ENCODE peak calls at places on chromosomes 5 and 9, in four cellular contexts. One of them, this sample, is unnamed. For H3K4me1 and H3K27me3, the result is how much of the 10 kb centered on the place peaks cover.

GRCh38 chr5:57004800-57005199 is 52.9 kb upstream of the MIER3 start:
- DNase-seq in hepatocyte: peak
- DNase-seq in GM23338: no peak
- DNase-seq in body of pancreas: no peak
- DNase-seq in this sample: no peak

GRCh38 chr9:76542360-76542759 is 83.4 kb downstream of the GCNT1 start:
- DNase-seq in hepatocyte: no peak
- DNase-seq in GM23338: peak
- DNase-seq in body of pancreas: no peak
- DNase-seq in this sample: no peak

GRCh38 chr5:107121793-107122519 is 548.8 kb downstream of the EFNA5 start:
- DNase-seq in hepatocyte: no peak
- DNase-seq in GM23338: no peak
- DNase-seq in body of pancreas: no peak
- DNase-seq in this sample: no peak

GRCh38 chr5:55903121-55903701 is 52.1 kb downstream of the IL31RA start:
- DNase-seq in hepatocyte: no peak
- DNase-seq in GM23338: no peak
- DNase-seq in body of pancreas: no peak
- DNase-seq in this sample: no peak

GRCh38 chr5:113223831-113224604 is 210.8 kb downstream of the TSSK1B start:
- DNase-seq in hepatocyte: no peak
- DNase-seq in GM23338: no peak
- DNase-seq in body of pancreas: no peak
- DNase-seq in this sample: no peak

GRCh38 chr9:98142182-98142924 is 23.3 kb upstream of the TRIM14 start:
- DNase-seq in hepatocyte: peak
- DNase-seq in GM23338: no peak
- DNase-seq in body of pancreas: peak
- DNase-seq in this sample: no peak

GRCh38 chr9:7150153-7150890 is 392.5 kb downstream of the KDM4C start:
- DNase-seq in hepatocyte: no peak
- DNase-seq in GM23338: no peak
- DNase-seq in body of pancreas: no peak
- DNase-seq in this sample: no peak

GRCh38 chr5:32245742-32246141 is 67.0 kb downstream of the MTMR12 start:
- DNase-seq in hepatocyte: no peak
- DNase-seq in GM23338: no peak
- DNase-seq in body of pancreas: no peak
- DNase-seq in this sample: no peak

GRCh38 chr9:124442360-124442759 is 7.9 kb upstream of the ADGRD2 start:
- DNase-seq in hepatocyte: no peak
- DNase-seq in GM23338: no peak
- DNase-seq in body of pancreas: no peak
- DNase-seq in this sample: no peak

GRCh38 chr9:6415266-6415665 is 2.3 kb downstream of the UHRF2 start:
- DNase-seq in hepatocyte: no peak
- DNase-seq in GM23338: no peak
- DNase-seq in body of pancreas: no peak
- DNase-seq in this sample: no peak

GRCh38 chr5:683619-684481 is 9.3 kb downstream of the TPPP start:
- DNase-seq in hepatocyte: no peak
- DNase-seq in GM23338: no peak
- DNase-seq in body of pancreas: peak
- DNase-seq in this sample: no peak

GRCh38 chr9:133058051-133058450 is 3.7 kb upstream of the CEL start:
- DNase-seq in hepatocyte: no peak
- DNase-seq in GM23338: no peak
- DNase-seq in body of pancreas: no peak
- DNase-seq in this sample: no peak

GRCh38 chr5:65926276-65926761 is at the start of gene ERBIN:
- DNase-seq in hepatocyte: peak
- DNase-seq in GM23338: peak
- DNase-seq in body of pancreas: peak
- DNase-seq in this sample: peak

GRCh38 chr5:145811834-145812625 is 23.1 kb downstream of the PRELID2 start:
- DNase-seq in hepatocyte: peak
- DNase-seq in GM23338: peak
- DNase-seq in body of pancreas: peak
- DNase-seq in this sample: no peak

DNA sequence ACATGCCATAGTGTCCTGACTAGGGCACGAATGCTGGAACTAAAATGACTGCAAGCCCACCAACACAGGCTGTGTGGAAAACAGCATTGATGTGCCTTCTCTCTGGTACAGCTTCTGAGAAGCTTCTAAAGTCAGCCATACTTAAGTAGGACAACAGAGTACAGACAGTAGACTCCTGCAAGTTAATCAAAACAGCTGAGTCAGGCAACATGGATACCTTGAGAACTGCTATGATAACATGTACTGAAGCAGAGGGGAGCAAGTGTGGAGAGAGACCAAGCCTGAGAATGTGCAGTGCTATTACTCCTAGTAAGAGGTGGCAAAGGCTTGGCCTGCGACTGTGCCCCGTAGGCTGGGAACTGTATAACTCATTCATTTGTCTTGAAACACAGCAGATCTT is 2.5 kb downstream of the ISCA1 start:
- DNase-seq in hepatocyte: peak
- DNase-seq in GM23338: no peak
- DNase-seq in body of pancreas: no peak
- DNase-seq in this sample: no peak
- H3K4me1 ChIP-seq in hepatocyte: under half
- H3K4me1 ChIP-seq in GM23338: under half
- H3K4me1 ChIP-seq in body of pancreas: under half
- H3K4me1 ChIP-seq in this sample: half or more

DNA sequence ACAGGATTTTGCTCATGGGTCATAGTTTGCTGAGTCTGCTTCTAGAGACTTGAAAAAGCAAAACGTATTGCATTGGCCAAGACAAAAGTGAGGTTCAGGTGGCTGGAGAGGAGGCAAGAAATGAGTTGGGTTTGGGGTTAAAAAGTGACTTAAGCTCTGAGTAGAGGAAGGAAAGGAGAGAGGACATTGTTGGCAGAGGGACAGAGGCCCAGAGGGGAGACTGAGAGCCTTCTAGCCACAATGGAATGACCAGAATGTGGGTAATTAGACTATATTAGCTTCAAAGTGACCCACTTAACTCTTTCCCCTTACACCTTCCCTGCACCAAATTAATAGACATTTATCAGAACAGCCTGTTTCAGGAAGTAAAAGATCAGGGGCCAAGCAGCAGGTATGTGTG is 188.4 kb downstream of the ZNF462 start:
- DNase-seq in hepatocyte: no peak
- DNase-seq in GM23338: no peak
- DNase-seq in body of pancreas: no peak
- DNase-seq in this sample: no peak
- H3K27ac ChIP-seq in hepatocyte: no peak
- H3K27ac ChIP-seq in GM23338: peak
- H3K27ac ChIP-seq in body of pancreas: no peak
- H3K27ac ChIP-seq in this sample: no peak

DNA sequence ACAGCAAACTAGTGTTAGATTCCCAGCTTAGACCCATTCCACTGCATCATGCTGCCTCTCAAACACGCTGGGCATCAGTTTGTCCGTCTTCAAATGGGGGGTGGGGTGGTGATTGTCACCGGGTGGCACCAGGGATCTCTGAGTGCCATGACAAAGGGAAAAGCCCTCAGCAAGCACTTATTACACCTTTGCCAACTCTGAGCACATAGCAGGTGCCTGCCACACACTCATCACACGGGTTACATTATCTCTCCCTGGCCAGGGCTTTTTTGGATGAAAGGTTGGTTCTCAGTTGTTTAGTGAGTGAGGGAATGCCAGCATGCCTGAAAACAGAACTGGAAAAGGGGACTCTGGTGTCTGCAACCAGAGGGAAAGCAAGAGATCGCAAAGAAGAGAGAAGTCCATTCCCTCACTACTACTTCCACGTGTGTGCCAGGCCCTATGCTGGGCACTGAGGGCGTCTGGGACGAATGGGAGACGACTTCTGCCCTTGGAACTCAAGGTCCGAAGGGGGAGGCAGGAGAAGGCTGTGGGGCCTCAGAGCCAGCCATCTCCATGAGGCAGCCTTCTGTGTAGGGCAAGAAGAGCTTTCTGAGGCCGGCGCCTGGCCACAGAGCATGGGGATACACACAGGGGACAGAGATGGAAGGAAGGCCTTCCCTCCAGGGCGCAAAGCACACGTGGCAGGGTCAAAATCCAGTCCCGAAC is 48.9 kb downstream of the PAX5 start:
- DNase-seq in hepatocyte: no peak
- DNase-seq in GM23338: no peak
- DNase-seq in body of pancreas: no peak
- DNase-seq in this sample: no peak
- H3K27me3 ChIP-seq in hepatocyte: half or more
- H3K27me3 ChIP-seq in GM23338: half or more
- H3K27me3 ChIP-seq in body of pancreas: under half
- H3K27me3 ChIP-seq in this sample: under half

DNA sequence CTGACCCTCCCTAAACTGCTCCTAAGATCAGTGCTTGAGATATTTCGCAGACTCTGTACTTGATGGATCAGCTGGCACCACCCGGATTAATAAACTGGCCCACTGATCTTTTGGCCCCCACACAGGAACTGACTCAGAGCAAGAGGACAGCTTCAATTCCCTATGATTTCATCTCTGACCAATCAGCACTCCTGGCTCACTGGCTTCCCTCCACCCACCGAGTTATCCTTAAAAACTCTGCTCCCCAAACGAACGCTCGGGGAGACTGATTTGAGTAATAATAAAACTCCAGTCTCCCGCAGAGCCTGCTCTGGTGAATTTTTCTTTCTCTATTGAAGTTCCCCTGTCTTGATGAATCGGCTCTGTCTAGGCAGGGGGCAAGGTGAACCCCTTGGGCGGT is 36.5 kb upstream of the CD180 start:
- DNase-seq in hepatocyte: no peak
- DNase-seq in GM23338: peak
- DNase-seq in body of pancreas: no peak
- DNase-seq in this sample: no peak
- H3K4me1 ChIP-seq in hepatocyte: under half
- H3K4me1 ChIP-seq in GM23338: under half
- H3K4me1 ChIP-seq in body of pancreas: under half
- H3K4me1 ChIP-seq in this sample: under half

DNA sequence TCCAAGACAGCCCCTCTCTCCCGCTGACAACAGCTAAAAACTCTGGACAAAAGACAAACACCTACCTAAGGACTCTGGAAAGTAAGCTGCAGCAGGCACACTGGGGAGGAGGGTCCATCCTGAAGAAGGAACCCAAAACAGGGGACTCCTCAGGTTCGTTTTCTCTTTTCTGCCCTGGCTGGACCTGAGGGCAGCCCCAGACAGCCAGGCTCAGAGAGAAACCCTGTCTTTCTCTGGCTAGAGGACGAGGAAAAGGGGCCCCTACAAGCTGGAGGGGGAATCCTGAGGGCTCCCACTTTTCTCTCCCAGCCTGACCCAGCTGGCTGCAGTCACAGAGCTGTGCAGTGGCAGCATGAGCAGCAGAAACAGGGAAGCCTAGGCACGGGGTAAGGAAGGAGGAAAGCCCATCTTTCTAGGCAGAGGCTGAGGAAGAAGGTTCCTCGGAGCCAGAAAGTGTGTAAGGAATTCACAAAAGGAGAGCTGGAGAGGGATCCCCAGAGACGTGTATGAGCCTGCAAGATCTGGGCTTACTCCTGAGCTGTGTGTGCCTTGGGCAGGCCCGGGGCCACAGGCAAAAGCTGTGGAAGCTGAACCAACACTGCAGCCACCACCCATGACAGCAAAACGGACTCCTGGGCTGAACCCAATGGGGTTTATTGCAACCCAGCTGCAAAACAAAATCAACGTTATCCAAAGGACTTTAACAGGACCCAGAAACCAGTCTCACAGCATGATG is 16.3 kb downstream of the CAMSAP1 start:
- DNase-seq in hepatocyte: no peak
- DNase-seq in GM23338: no peak
- DNase-seq in body of pancreas: no peak
- DNase-seq in this sample: no peak
- H3K27ac ChIP-seq in hepatocyte: no peak
- H3K27ac ChIP-seq in GM23338: peak
- H3K27ac ChIP-seq in body of pancreas: no peak
- H3K27ac ChIP-seq in this sample: no peak

DNA sequence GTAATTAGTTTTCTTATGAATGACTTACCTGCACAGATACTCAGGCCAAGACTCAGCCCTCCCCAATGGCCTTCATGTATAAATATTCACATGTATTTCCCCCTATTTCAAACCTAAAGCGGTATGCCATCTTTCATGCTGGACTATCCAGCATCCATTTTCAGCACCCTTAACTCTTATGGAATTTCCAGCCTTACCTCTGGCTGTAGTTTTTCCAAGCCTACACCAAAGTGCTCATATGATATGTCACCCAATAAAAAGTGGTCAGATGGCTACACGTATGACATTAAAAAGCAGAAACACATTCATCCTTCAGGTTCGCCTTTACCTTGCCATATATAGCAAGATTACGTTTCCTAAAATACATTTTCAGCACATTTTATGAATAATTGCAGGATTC is 205.5 kb downstream of the MEF2C start:
- DNase-seq in hepatocyte: no peak
- DNase-seq in GM23338: no peak
- DNase-seq in body of pancreas: no peak
- DNase-seq in this sample: no peak
- H3K27me3 ChIP-seq in hepatocyte: half or more
- H3K27me3 ChIP-seq in GM23338: half or more
- H3K27me3 ChIP-seq in body of pancreas: half or more
- H3K27me3 ChIP-seq in this sample: half or more

GRCh38 chr9:120841930-120842684 is 615 bp downstream of the PSMD5 start:
- DNase-seq in hepatocyte: no peak
- DNase-seq in GM23338: peak
- DNase-seq in body of pancreas: no peak
- DNase-seq in this sample: no peak
- H3K4me1 ChIP-seq in hepatocyte: under half
- H3K4me1 ChIP-seq in GM23338: under half
- H3K4me1 ChIP-seq in body of pancreas: under half
- H3K4me1 ChIP-seq in this sample: under half

GRCh38 chr5:2375291-2375690 is 376.2 kb downstream of the IRX2 start:
- DNase-seq in hepatocyte: no peak
- DNase-seq in GM23338: no peak
- DNase-seq in body of pancreas: no peak
- DNase-seq in this sample: no peak

GRCh38 chr5:2375796-2376195 is 375.7 kb downstream of the IRX2 start:
- DNase-seq in hepatocyte: no peak
- DNase-seq in GM23338: no peak
- DNase-seq in body of pancreas: no peak
- DNase-seq in this sample: no peak

GRCh38 chr5:2371419-2371710 is 380.1 kb downstream of the IRX2 start:
- DNase-seq in hepatocyte: no peak
- DNase-seq in GM23338: no peak
- DNase-seq in body of pancreas: no peak
- DNase-seq in this sample: no peak

GRCh38 chr5:2374703-2375102 is 376.8 kb downstream of the IRX2 start:
- DNase-seq in hepatocyte: no peak
- DNase-seq in GM23338: no peak
- DNase-seq in body of pancreas: no peak
- DNase-seq in this sample: no peak

GRCh38 chr5:2373631-2374030 is 377.8 kb downstream of the IRX2 start:
- DNase-seq in hepatocyte: no peak
- DNase-seq in GM23338: no peak
- DNase-seq in body of pancreas: no peak
- DNase-seq in this sample: no peak
- H3K27ac ChIP-seq in hepatocyte: no peak
- H3K27ac ChIP-seq in GM23338: no peak
- H3K27ac ChIP-seq in body of pancreas: no peak
- H3K27ac ChIP-seq in this sample: no peak